ENCODE peak calls at places on chromosomes 12 and 14, in nine cellular contexts. N is heart left ventricle, B is prostate gland, V is IMR-90, M is Peyer's patch, O is A549, E is upper lobe of left lung, F is H1, C is vagina. S is an unnamed sample.

GRCh38 chr14:21024668-21025373 is at the start of gene NDRG2:
- DNase-seq in V (no peak), M (peak; percentile 93), O (peak; percentile 14), N (peak; percentile 90), C (no peak), E (peak; percentile 85), B (peak; percentile 84), F (peak; percentile 91), S (peak; percentile 88)

GRCh38 chr14:104370256-104370870 is 209.2 kb upstream of the C14orf180 start:
- DNase-seq in N (peak; percentile 31), E (no peak), C (no peak), B (peak; percentile 16), M (no peak), V (no peak), O (peak; percentile 49), F (peak; percentile 63), S (no peak)

GRCh38 chr12:116336542-116337065 is 59.1 kb upstream of the MED13L start:
- DNase-seq in C (no peak), M (peak; percentile 78), N (no peak), V (peak; percentile 77), E (peak; percentile 71), F (no peak), O (peak; percentile 70), B (no peak), S (no peak)

GRCh38 chr12:58787021-58787760 is 133.1 kb downstream of the LRIG3 start:
- DNase-seq in N (no peak), V (no peak), O (no peak), C (no peak), B (no peak), M (no peak), F (no peak), E (no peak), S (no peak)

GRCh38 chr14:64704145-64704742 is at the start of gene PLEKHG3:
- DNase-seq in F (peak; percentile 88), C (no peak), M (peak; percentile 82), N (peak; percentile 89), O (peak; percentile 79), V (peak; percentile 69), E (peak; percentile 82), B (peak; percentile 78), S (peak; percentile 86)

GRCh38 chr12:96473394-96474093 is 15.8 kb upstream of the CFAP54 start:
- DNase-seq in O (no peak), V (peak; percentile 76), B (no peak), F (no peak), C (no peak), E (no peak), N (no peak), M (no peak), S (no peak)

GRCh38 chr14:36835145-36835544 is 173.5 kb downstream of the PAX9 start:
- DNase-seq in V (no peak), F (no peak), M (no peak), B (no peak), N (no peak), E (no peak), O (no peak), C (no peak), S (no peak)

GRCh38 chr14:24406416-24406815 is 7.6 kb downstream of the NYNRIN start:
- DNase-seq in B (no peak), M (no peak), N (no peak), E (no peak), O (no peak), F (no peak), C (no peak), V (no peak), S (no peak)

GRCh38 chr12:93570552-93571359 is 1.7 kb upstream of the SOCS2 start:
- DNase-seq in C (peak; percentile 98), V (peak; percentile 92), M (peak; percentile 96), E (peak; percentile 96), F (peak; percentile 91), N (peak; percentile 97), B (peak; percentile 94), O (peak; percentile 94), S (peak; percentile 96)

GRCh38 chr12:93571360-93571853 is 1.1 kb upstream of the SOCS2 start:
- DNase-seq in M (peak; percentile 80), B (peak; percentile 71), F (peak; percentile 92), C (no peak), N (peak; percentile 84), E (peak; percentile 61), V (peak; percentile 55), O (peak; percentile 79), S (peak; percentile 87)

GRCh38 chr12:93572712-93573551 is 457 bp downstream of the SOCS2 start:
- DNase-seq in V (peak; percentile 23), E (no peak), M (peak; percentile 60), C (no peak), F (peak; percentile 75), O (no peak), B (no peak), N (peak; percentile 46), S (peak; percentile 31)

GRCh38 chr12:93571854-93572711 is at the start of gene SOCS2:
- DNase-seq in C (no peak), E (no peak), O (no peak), B (peak; percentile 41), V (peak; percentile 21), M (peak; percentile 64), F (peak; percentile 79), N (peak; percentile 59), S (peak; percentile 51)

GRCh38 chr12:93573552-93574223 is 1.2 kb downstream of the SOCS2 start:
- DNase-seq in C (no peak), B (no peak), F (no peak), O (no peak), E (no peak), N (no peak), V (peak; percentile 69), M (no peak), S (no peak)
- H3K27ac ChIP-seq in C (peak overlapping the region; percentile 99), B (peak overlapping the region; percentile 97), F (no peak overlapping the region), O (no peak overlapping the region), E (peak overlapping the region; percentile 95), N (peak overlapping the region; percentile 86), V (peak overlapping the region; percentile 65), M (peak overlapping the region; percentile 93), S (peak overlapping the region; percentile 98)

GRCh38 chr12:49327368-49327767 is 4.3 kb downstream of the TROAP start:
- DNase-seq in F (no peak), E (no peak), V (no peak), O (no peak), M (no peak), C (no peak), N (no peak), B (no peak), S (no peak)

GRCh38 chr12:49325606-49326005 is 2.6 kb downstream of the TROAP start:
- DNase-seq in V (no peak), C (no peak), B (no peak), M (no peak), F (no peak), N (no peak), O (no peak), E (no peak), S (no peak)

GRCh38 chr12:49322367-49322707 is 718 bp upstream of the TROAP start:
- DNase-seq in V (no peak), C (no peak), E (no peak), B (no peak), F (no peak), N (no peak), M (no peak), O (no peak), S (no peak)

GRCh38 chr12:49323524-49324097 is 556 bp downstream of the TROAP start:
- DNase-seq in V (no peak), O (no peak), E (no peak), F (no peak), C (peak; percentile 81), M (no peak), B (no peak), N (no peak), S (no peak)

GRCh38 chr12:49322708-49323523 is at the start of gene TROAP:
- DNase-seq in B (peak; percentile 97), C (peak; percentile 98), F (peak; percentile 95), E (peak; percentile 97), M (peak; percentile 98), V (peak; percentile 97), N (peak; percentile 98), O (peak; percentile 98), S (peak; percentile 97)
- TF ChIP-seq POLR2A in B (peak; percentile 51), C (no peak), F (peak; percentile 70), E (peak; percentile 42), M (peak; percentile 47), V (no peak), N (peak; percentile 81), O (peak; percentile 94), S (peak; percentile 17)

GRCh38 chr14:102145395-102145794 is 5.7 kb downstream of the WDR20 start:
- DNase-seq in N (no peak), C (no peak), E (no peak), B (no peak), M (no peak), O (no peak), F (no peak), V (no peak), S (no peak)
- H3K27ac ChIP-seq in N (no peak overlapping the region), C (no peak overlapping the region), E (no peak overlapping the region), B (no peak overlapping the region), M (no peak overlapping the region), O (no peak overlapping the region), F (no peak overlapping the region), V (no peak overlapping the region), S (no peak overlapping the region)

GRCh38 chr12:56163533-56164344 is 5.6 kb downstream of the MYL6 start:
- DNase-seq in C (no peak), B (no peak), N (no peak), O (no peak), M (no peak), E (no peak), F (no peak), V (no peak), S (no peak)
- TF ChIP-seq POLR2A in C (no peak), B (no peak), N (no peak), O (no peak), M (no peak), E (no peak), F (peak; percentile 45), V (peak; percentile 43), S (no peak)